ENCODE peak calls at places on chromosome 12, in five cellular contexts. Y is endothelial cell of umbilical vein, Q is astrocyte, Z is GM23248, B is Karpas-422. T is an unnamed sample. For H3K9me3, the result is how much of the 10 kb centered on the place peaks cover.

GRCh38 chr12:99966429-99966828 is 18.3 kb downstream of the ANKS1B start:
- DNase-seq in Y (no peak), B (no peak), Q (no peak), Z (no peak), T (no peak)

GRCh38 chr12:121248611-121249010 is 38.7 kb downstream of the P2RX4 start:
- DNase-seq in B (peak), Z (no peak), Q (no peak), Y (no peak), T (no peak)

GRCh38 chr12:53781218-53781801 is 29.5 kb upstream of the CISTR start:
- DNase-seq in Y (no peak), Z (no peak), Q (no peak), B (no peak), T (no peak)

GRCh38 chr12:1099158-1099557 is 108.1 kb downstream of the ERC1 start:
- DNase-seq in Y (no peak), Z (no peak), B (no peak), Q (no peak), T (no peak)

GRCh38 chr12:115404761-115405470 is 720.9 kb upstream of the TBX3 start:
- DNase-seq in Y (peak), B (no peak), Q (peak), Z (peak), T (peak)

GRCh38 chr12:89379100-89379838 is 27.0 kb upstream of the DUSP6 start:
- DNase-seq in Z (no peak), Y (no peak), Q (no peak), B (no peak), T (no peak)

GRCh38 chr12:63922446-63922845 is 77.9 kb downstream of the SRGAP1 start:
- DNase-seq in Q (peak), Y (no peak), B (no peak), Z (peak), T (peak)

GRCh38 chr12:84920331-84920730 is 7.7 kb upstream of the SLC6A15 start:
- DNase-seq in B (no peak), Y (no peak), Q (peak), Z (peak), T (no peak)

GRCh38 chr12:113453330-113453729 is 18.3 kb downstream of the LHX5 start:
- DNase-seq in Z (no peak), Q (no peak), Y (no peak), B (no peak), T (no peak)

GRCh38 chr12:52691076-52691764 is 11.0 kb upstream of the KRT1 start:
- DNase-seq in B (no peak), Y (no peak), Z (peak), Q (no peak), T (no peak)

GRCh38 chr12:34405286-34406227 is 383.3 kb downstream of the ALG10 start:
- DNase-seq in Q (no peak), Y (no peak), Z (no peak), B (no peak), T (no peak)
- H3K9me3 ChIP-seq in Q (under half), Y (under half), Z (under half), B (under half), T (under half)

GRCh38 chr12:67827820-67828383 is 161.3 kb upstream of the IFNG-AS1 start:
- DNase-seq in Y (peak), B (no peak), Q (peak), Z (peak), T (peak)
- H3K4me2 ChIP-seq in Y (peak), B (no peak), Q (peak), Z (peak), T (peak)

GRCh38 chr12:68129979-68130378 is 29.6 kb downstream of the IFNG start:
- DNase-seq in Y (no peak), Q (no peak), B (no peak), Z (no peak), T (no peak)
- H3K9me3 ChIP-seq in Y (under half), Q (under half), B (under half), Z (under half), T (under half)

DNA sequence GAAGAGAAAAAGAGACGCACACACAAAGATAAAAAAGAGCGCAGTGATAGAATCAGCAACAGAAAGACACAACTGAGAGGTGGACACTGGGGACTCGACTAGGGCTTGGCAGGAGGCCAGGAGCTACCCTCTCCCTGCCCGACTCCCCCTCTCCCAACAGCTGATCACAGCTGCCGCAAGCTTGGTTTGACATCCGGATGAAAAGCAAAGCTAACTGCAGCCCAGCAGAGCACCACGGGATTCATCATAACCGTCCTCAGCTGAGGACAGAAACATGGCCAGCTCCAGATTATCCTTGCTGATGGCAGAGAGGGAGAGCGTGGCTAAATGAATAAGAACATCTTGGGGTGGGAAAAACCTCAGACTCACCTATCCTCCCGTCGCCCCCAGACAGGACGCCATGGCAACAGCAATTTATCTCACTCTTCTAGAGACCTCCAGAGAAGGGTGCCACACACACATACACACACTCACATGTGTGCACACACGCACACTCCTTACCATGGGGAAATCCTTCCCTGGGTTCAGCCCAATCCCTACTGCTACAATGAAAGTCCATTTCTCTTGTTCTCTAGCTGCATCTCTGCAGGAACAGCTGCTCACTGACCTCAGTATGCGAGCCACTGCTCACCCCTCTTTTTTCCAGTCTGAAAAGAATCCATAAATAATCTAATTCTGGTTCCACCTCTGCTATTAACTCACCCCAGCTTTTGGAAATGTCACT is 135.3 kb downstream of the NTF3 start:
- DNase-seq in Y (no peak), B (no peak), Q (no peak), Z (no peak), T (peak)
- H3K4me2 ChIP-seq in Y (no peak), B (no peak), Q (peak), Z (no peak), T (no peak)

DNA sequence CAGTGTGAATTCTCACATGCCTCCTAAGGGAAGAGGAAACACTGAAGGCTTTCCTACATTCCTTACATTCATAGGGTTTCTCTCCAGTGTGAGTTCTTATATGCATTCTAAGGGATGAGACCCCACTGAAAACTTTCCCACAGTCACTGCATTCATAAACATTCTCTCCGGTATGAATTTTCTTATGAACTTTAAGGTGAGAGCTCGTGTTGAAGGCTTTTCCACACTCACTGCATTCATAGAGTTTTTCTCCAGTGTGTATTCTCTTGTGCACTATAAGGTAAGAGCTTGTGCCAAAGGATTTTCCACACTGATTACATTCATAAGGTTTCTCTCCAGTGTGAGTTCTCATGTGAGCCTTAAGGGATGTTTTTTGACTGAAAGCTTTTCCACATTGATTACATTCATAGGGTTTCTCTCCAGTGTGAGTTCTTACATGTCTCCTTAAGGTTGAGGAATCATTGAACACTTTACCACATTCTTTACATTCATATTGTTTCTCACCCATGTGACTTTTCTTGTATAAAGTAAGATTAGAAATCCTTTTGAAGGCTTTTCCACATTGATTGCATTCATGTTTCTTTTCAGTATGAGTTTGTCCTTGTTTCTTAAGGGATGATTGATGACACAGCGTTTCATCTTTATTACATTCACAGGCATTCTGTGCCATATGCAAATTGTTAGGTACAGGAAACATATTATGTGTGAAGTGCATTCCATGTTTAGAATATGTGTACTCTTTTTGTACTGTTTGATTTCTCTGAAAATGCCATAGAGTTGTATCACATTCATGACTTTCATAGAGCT is 9.5 kb downstream of the ZNF891 start:
- DNase-seq in Z (no peak), Y (no peak), B (no peak), Q (no peak), T (peak)
- H3K9me3 ChIP-seq in Z (under half), Y (under half), B (half or more), Q (half or more), T (under half)

GRCh38 chr12:12916135-12916956 is 25.0 kb downstream of the GPRC5A start:
- DNase-seq in B (peak), Y (peak), Q (peak), Z (peak), T (peak)

GRCh38 chr12:12909995-12910391 is 18.6 kb downstream of the GPRC5A start:
- DNase-seq in Y (no peak), Z (no peak), B (no peak), Q (no peak), T (peak)

GRCh38 chr12:12915654-12916053 is 24.3 kb downstream of the GPRC5A start:
- DNase-seq in Q (no peak), B (no peak), Y (no peak), Z (no peak), T (no peak)

GRCh38 chr12:12909228-12909994 is 18.0 kb downstream of the GPRC5A start:
- DNase-seq in Y (no peak), Q (no peak), Z (no peak), B (peak), T (no peak)

GRCh38 chr12:12913626-12914388 is 22.4 kb downstream of the GPRC5A start:
- DNase-seq in Q (no peak), Y (no peak), Z (no peak), B (no peak), T (no peak)
- H3K4me2 ChIP-seq in Q (no peak), Y (no peak), Z (no peak), B (no peak), T (no peak)

GRCh38 chr12:127178463-127178862 is 1088.5 kb upstream of the TMEM132C start:
- DNase-seq in Z (no peak), Y (no peak), B (no peak), Q (no peak), T (no peak)
- H3K9me3 ChIP-seq in Z (under half), Y (under half), B (under half), Q (under half), T (under half)

DNA sequence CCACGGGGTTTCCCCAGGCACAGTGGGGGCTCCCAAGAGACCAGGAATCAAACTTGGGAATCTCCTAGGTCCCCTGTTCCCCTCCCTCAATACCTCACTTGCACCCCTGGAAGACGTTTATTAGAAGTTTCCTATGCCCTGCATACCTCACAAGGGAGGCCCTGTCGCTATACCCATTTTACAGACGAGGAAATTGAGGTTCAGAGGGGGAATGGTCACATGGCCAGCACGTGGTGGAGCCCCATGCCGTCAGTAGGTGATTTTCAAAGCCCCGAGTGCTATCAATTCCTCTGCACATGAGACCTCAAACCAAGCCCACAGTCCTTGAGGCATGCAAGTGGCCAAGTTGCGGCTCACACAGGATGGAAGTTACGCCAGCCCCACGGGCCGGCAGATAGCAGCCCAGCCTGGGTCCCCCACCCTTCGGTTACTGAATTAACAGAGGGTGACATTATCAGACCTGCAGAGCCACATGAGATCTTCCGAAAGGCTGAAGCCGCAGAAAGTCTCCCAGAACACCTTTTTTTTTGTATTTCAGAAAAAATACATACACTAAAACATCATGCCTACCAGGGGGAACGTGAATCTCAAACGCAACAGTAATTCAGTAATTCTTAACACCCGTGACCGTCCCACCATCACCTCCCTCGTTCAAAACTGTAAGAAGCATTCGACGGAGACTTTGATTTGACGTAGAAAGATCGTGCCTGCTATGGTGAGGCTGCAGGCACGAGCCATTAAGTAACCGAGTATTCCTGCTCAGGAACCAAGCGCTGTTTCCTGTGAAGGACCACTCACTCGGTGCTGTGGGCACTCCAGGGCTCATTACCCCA is 129.0 kb downstream of the RFLNA start:
- DNase-seq in B (no peak), Y (no peak), Q (no peak), Z (no peak), T (no peak)
- H3K4me2 ChIP-seq in B (no peak), Y (peak), Q (peak), Z (peak), T (peak)

GRCh38 chr12:3265406-3265805 is 188.2 kb downstream of the TSPAN9 start:
- DNase-seq in B (no peak), Y (no peak), Q (no peak), Z (no peak), T (no peak)

GRCh38 chr12:3261782-3262359 is 184.7 kb downstream of the TSPAN9 start:
- DNase-seq in Y (no peak), B (no peak), Z (peak), Q (no peak), T (no peak)

GRCh38 chr12:3262466-3262865 is 185.3 kb downstream of the TSPAN9 start:
- DNase-seq in Z (no peak), Y (no peak), Q (no peak), B (no peak), T (no peak)

GRCh38 chr12:3263939-3264699 is 186.9 kb downstream of the TSPAN9 start:
- DNase-seq in Z (no peak), Y (no peak), Q (no peak), B (no peak), T (no peak)

GRCh38 chr12:3263282-3263681 is 186.1 kb downstream of the TSPAN9 start:
- DNase-seq in B (no peak), Y (no peak), Q (no peak), Z (no peak), T (no peak)
- H3K9me3 ChIP-seq in B (under half), Y (under half), Q (under half), Z (under half), T (under half)